ENCODE peak calls at places on chromosomes 16 and 17, in seven cellular contexts. J, X, I, H, R, V and C are unnamed samples.

GRCh38 chr17:33520404-33521032 is 227.4 kb upstream of the ASIC2 start:
- DNase-seq in X (peak), I (no peak), J (no peak), R (peak), V (peak), H (peak), C (no peak)

GRCh38 chr17:57104461-57105175 is 19.6 kb downstream of the AKAP1 start:
- DNase-seq in X (no peak), R (no peak), V (no peak), H (no peak), J (no peak), I (no peak), C (no peak)

GRCh38 chr17:30824002-30824355 is 513 bp downstream of the CRLF3 start:
- DNase-seq in J (no peak), V (peak), H (no peak), R (no peak), I (no peak), X (no peak), C (no peak)

GRCh38 chr17:1627219-1627986 is 1.2 kb downstream of the SLC43A2 start:
- DNase-seq in R (no peak), V (no peak), X (no peak), H (no peak), I (no peak), J (no peak), C (no peak)

GRCh38 chr17:50347087-50347893 is 1.4 kb downstream of the XYLT2 start:
- DNase-seq in J (no peak), X (no peak), H (no peak), R (no peak), V (no peak), I (no peak), C (no peak)

GRCh38 chr16:46857261-46857962 is 26.4 kb upstream of the C16orf87 start:
- DNase-seq in R (no peak), I (peak), V (peak), X (no peak), H (no peak), J (peak), C (no peak)

GRCh38 chr17:39122982-39123381 is 28.5 kb downstream of the PLXDC1 start:
- DNase-seq in H (no peak), V (no peak), I (no peak), J (no peak), R (no peak), X (no peak), C (no peak)

GRCh38 chr17:33464669-33465275 is 171.7 kb upstream of the ASIC2 start:
- DNase-seq in V (no peak), J (no peak), X (no peak), H (no peak), I (no peak), R (no peak), C (no peak)

GRCh38 chr17:9071921-9072503 is 50.7 kb downstream of the NTN1 start:
- DNase-seq in J (peak), R (no peak), H (no peak), X (no peak), I (no peak), V (no peak), C (no peak)